ENCODE peak calls at places on chromosomes 11 and 22, in ten cellular contexts. F is testis, J is uterus, C is ovary, W is stomach, P is suprapubic skin, Z is tibial nerve, L is transverse colon, D is NB4, Y is IMR-90. H is an unnamed sample.

GRCh38 chr11:1350086-1350725 is 39.5 kb upstream of the BRSK2 start:
- DNase-seq in Z (no peak), J (no peak), Y (no peak), P (no peak), D (no peak), C (no peak), W (no peak), L (no peak), F (peak), H (no peak)

GRCh38 chr11:1832181-1832988 is 2.4 kb upstream of the SYT8 start:
- DNase-seq in W (peak), C (peak), D (peak), J (peak), P (peak), F (peak), Z (no peak), L (peak), Y (no peak), H (peak)

GRCh38 chr11:66845143-66845875 is 2.1 kb downstream of the RCE1 start:
- DNase-seq in D (peak), Z (no peak), P (peak), L (no peak), F (peak), J (no peak), W (peak), C (no peak), Y (no peak), H (no peak)

GRCh38 chr22:24155597-24156145 is 25.6 kb upstream of the SUSD2 start:
- DNase-seq in J (peak), Y (peak), C (peak), W (peak), F (peak), L (peak), Z (peak), D (peak), P (peak), H (peak)

GRCh38 chr11:2775083-2775625 is 75.4 kb upstream of the KCNQ1OT1 start:
- DNase-seq in L (no peak), Z (peak), W (peak), Y (no peak), D (no peak), P (peak), J (no peak), F (peak), C (peak), H (peak)

GRCh38 chr11:125886997-125887372 is 483 bp upstream of the HYLS1 start:
- DNase-seq in W (no peak), J (peak), Z (no peak), L (peak), P (peak), D (peak), F (peak), Y (no peak), C (peak), H (peak)

GRCh38 chr22:23265389-23265700 is 85.0 kb downstream of the BCR start:
- DNase-seq in D (no peak), L (no peak), Y (no peak), P (no peak), F (no peak), W (no peak), Z (no peak), J (no peak), C (no peak), H (no peak)

GRCh38 chr11:109704432-109704831 is 282.4 kb downstream of the C11orf87 start:
- DNase-seq in D (no peak), C (no peak), P (no peak), F (no peak), Y (no peak), W (no peak), J (no peak), Z (no peak), L (no peak), H (no peak)

GRCh38 chr11:3826721-3827120 is 14.0 kb downstream of the RHOG start:
- DNase-seq in F (no peak), Y (no peak), D (no peak), C (no peak), J (no peak), P (no peak), L (no peak), Z (no peak), W (no peak), H (no peak)

GRCh38 chr11:62236187-62236586 is 5.9 kb upstream of the SCGB1D2 start:
- DNase-seq in Y (no peak), W (no peak), L (no peak), F (no peak), P (no peak), J (no peak), Z (no peak), C (no peak), D (no peak), H (no peak)

GRCh38 chr22:42171417-42171816 is 40.8 kb upstream of the CYP2D6 start:
- DNase-seq in W (no peak), Z (no peak), F (no peak), C (no peak), P (no peak), Y (no peak), J (no peak), D (no peak), L (no peak), H (no peak)

GRCh38 chr11:29019960-29020683 is 911.9 kb downstream of the METTL15 start:
- DNase-seq in C (no peak), Y (peak), L (no peak), F (no peak), P (no peak), W (no peak), Z (no peak), D (no peak), J (no peak), H (no peak)

GRCh38 chr11:131537729-131538128 is 167.3 kb downstream of the NTM start:
- DNase-seq in D (no peak), F (no peak), Z (no peak), W (no peak), C (no peak), J (no peak), L (no peak), P (no peak), Y (no peak), H (no peak)

GRCh38 chr11:131534611-131535010 is 164.2 kb downstream of the NTM start:
- DNase-seq in C (no peak), Z (no peak), P (no peak), J (no peak), F (no peak), Y (no peak), D (no peak), L (no peak), W (no peak), H (no peak)

GRCh38 chr11:131536159-131536558 is 165.7 kb downstream of the NTM start:
- DNase-seq in F (no peak), C (no peak), D (no peak), J (no peak), W (no peak), Y (no peak), L (no peak), Z (no peak), P (no peak), H (no peak)

GRCh38 chr11:131538322-131538721 is 167.9 kb downstream of the NTM start:
- DNase-seq in C (no peak), L (no peak), Y (no peak), Z (no peak), J (no peak), P (no peak), D (no peak), W (no peak), F (no peak), H (no peak)

DNA sequence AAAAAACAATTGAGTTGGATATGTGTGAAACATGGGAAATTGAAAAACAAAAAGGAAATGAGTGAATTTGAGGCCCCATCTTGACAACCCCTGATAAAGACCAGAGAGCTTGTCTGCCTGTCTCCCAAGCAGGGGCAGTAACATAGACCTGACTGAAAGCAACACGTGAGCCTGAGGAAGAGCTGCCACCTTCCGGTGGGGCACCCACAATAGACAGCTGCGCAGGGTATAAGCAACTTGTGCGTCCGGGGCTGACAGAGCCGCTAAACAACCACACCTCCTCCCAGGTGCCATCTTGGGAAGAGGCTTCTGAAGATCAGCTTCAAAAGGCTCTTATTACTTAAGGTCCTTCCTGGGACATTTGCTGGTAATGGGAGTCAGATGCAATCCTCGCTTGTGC is 166.8 kb downstream of the NTM start:
- DNase-seq in F (no peak), P (no peak), J (no peak), W (no peak), L (no peak), Z (no peak), D (no peak), C (no peak), Y (no peak), H (no peak)
- TF ChIP-seq CTCF in F (no peak), P (no peak), J (no peak), W (no peak), L (no peak), Z (no peak), D (no peak), C (no peak), Y (no peak), H (no peak)

GRCh38 chr11:73152861-73153483 is 10.9 kb upstream of the FCHSD2 start:
- DNase-seq in C (no peak), Z (no peak), P (no peak), W (peak), Y (no peak), F (no peak), L (peak), J (no peak), D (peak), H (no peak)
- TF ChIP-seq POLR2A in C (no peak), Z (no peak), P (no peak), W (no peak), Y (no peak), F (no peak), L (no peak), J (no peak), D (no peak), H (no peak)

GRCh38 chr22:36194385-36194784 is 7.2 kb downstream of the APOL4 start:
- DNase-seq in D (no peak), P (no peak), W (no peak), J (no peak), C (no peak), Z (no peak), Y (no peak), F (no peak), L (no peak), H (no peak)

GRCh38 chr22:36194971-36195370 is 6.6 kb downstream of the APOL4 start:
- DNase-seq in C (peak), J (peak), F (peak), D (peak), L (peak), Y (peak), W (peak), P (no peak), Z (no peak), H (peak)

GRCh38 chr22:36193577-36193976 is 8.0 kb downstream of the APOL4 start:
- DNase-seq in Y (no peak), Z (no peak), P (no peak), D (no peak), C (no peak), L (no peak), J (no peak), F (no peak), W (no peak), H (no peak)

GRCh38 chr22:36192601-36193000 is 9.0 kb downstream of the APOL4 start:
- DNase-seq in W (no peak), P (no peak), Y (no peak), Z (no peak), F (no peak), C (no peak), J (no peak), L (no peak), D (no peak), H (no peak)

DNA sequence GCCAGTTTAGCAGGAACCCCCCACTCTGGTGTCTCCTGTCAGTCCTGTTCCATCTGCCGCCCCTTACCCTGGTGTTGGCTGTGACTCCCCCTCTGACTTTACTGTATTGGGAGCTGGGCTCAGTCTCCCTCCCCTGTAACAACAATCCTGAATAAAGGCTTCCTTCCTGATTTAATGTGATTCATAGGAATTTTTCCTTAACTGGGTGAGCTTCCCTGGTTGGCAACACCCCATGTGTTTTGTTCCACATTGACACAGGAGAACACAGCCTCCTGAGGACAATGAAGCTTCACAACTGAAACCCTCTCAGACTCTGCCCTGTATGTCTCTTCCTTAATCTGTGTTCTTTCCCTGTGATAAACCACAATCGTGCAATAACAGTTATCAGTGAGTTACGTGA is 8.4 kb downstream of the APOL4 start:
- DNase-seq in F (no peak), J (no peak), C (no peak), W (no peak), D (no peak), Z (no peak), P (no peak), Y (no peak), L (no peak), H (no peak)
- TF ChIP-seq CTCF in F (no peak), J (no peak), C (no peak), W (no peak), D (no peak), Z (no peak), P (no peak), Y (no peak), L (no peak), H (no peak)

GRCh38 chr11:65558785-65559509 is 788 bp upstream of the LTBP3 start:
- DNase-seq in Y (peak), J (peak), L (no peak), Z (no peak), W (peak), P (peak), C (peak), F (no peak), D (no peak), H (no peak)
- TF ChIP-seq POLR2A in Y (no peak), J (no peak), L (no peak), Z (no peak), W (no peak), P (no peak), C (no peak), F (no peak), D (no peak), H (no peak)

DNA sequence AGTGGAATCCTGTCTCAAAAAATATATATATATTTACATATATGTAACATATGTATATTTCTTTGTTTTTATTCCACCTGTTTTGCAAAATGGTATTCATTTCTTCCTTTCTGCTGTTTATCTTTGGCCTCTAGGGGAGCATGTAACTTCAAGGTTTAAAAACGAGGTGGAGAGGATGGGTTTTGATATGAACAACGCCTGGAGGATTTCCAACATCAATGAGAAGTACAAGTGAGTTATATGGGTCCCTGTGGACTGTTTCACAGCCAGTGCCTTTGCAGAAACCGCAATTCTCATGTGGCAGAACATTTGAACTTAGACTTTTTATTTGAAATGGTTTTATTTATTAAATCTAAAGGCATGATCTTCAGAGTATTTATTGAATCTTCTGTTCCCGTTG is 81.6 kb upstream of the HORMAD2 start:
- DNase-seq in D (peak), J (no peak), L (no peak), C (no peak), Y (no peak), Z (no peak), W (no peak), F (no peak), P (no peak), H (no peak)
- TF ChIP-seq CTCF in D (peak), J (peak), L (no peak), C (no peak), Y (no peak), Z (no peak), W (no peak), F (no peak), P (no peak), H (peak)

DNA sequence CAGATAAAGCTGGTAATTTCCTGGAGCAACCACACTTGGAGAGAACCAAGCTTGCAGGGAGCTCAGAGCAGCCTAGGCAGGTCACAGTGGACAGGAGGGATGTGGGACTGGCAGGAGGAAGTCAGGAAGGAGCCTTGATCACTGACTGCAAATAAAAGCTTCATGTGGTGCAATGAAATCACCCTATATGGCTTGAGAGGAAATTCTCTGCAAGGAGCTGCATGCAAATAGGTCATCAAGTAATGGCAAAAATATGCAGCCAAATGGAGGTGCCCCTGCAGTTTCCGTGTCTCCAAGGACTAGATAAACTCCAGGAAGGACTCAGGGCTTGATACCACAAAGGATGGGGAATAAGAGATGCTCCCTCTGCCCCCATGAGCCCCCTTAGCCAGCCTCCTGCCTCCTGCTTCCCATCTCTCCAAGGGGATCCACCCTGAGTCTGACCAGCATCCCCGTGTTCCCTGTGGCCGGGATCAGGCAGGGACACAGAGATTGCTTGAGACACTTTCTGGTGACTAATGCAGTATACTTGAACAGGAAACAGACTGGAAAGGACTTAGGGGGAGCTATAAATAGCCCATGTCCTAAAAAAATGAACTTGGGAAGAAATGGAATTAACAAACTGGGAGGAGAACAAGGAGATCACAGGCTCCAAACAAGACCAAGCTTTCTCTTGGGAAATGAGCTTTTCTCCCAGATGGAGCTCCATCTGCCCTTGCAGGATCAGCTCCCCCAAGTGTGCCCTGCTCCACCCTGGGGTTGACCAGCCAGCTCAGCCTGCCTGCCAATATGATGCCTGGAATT is 23.9 kb upstream of the MICAL2 start:
- DNase-seq in C (no peak), Z (no peak), D (peak), J (peak), W (peak), P (peak), Y (peak), F (peak), L (peak), H (peak)
- TF ChIP-seq POLR2A in C (no peak), Z (no peak), D (no peak), J (no peak), W (no peak), P (no peak), Y (peak), F (no peak), L (peak), H (no peak)

GRCh38 chr11:86209806-86210657 is 34.5 kb upstream of the EED start:
- DNase-seq in P (no peak), L (no peak), W (no peak), C (no peak), J (no peak), Z (no peak), F (no peak), Y (no peak), D (no peak), H (no peak)
- TF ChIP-seq CTCF in P (no peak), L (no peak), W (no peak), C (no peak), J (no peak), Z (no peak), F (no peak), Y (no peak), D (no peak), H (no peak)

GRCh38 chr22:45309422-45310227 is at the start of gene FAM118A:
- DNase-seq in J (peak), Z (peak), F (peak), L (peak), D (peak), Y (peak), C (peak), P (peak), W (peak), H (peak)
- TF ChIP-seq POLR2A in J (peak), Z (peak), F (peak), L (peak), D (peak), Y (peak), C (peak), P (peak), W (peak), H (peak)

GRCh38 chr11:10298342-10298741 is 4.3 kb upstream of the SBF2 start:
- DNase-seq in F (no peak), C (no peak), P (no peak), Y (peak), Z (no peak), D (peak), W (no peak), J (no peak), L (no peak), H (no peak)
- TF ChIP-seq CTCF in F (no peak), C (no peak), P (no peak), Y (peak), Z (no peak), D (peak), W (no peak), J (no peak), L (no peak), H (no peak)

H was measured in adrenal gland.